ENCODE peak calls at places on chromosomes 16 and 17, in four cellular contexts. C, Q, E and M are unnamed samples.

GRCh38 chr17:63116228-63116627 is 150.2 kb downstream of the TANC2 start:
- DNase-seq in E (no peak), Q (no peak), C (no peak), M (no peak)

GRCh38 chr16:55248494-55248893 is 75.5 kb upstream of the IRX6 start:
- DNase-seq in C (no peak), Q (no peak), E (no peak), M (no peak)

GRCh38 chr17:55533611-55534010 is 22.4 kb upstream of the SMIM36 start:
- DNase-seq in C (peak), E (no peak), Q (no peak), M (no peak)

GRCh38 chr17:35766903-35767510 is 6.3 kb downstream of the C17orf50 start:
- DNase-seq in Q (peak), E (peak), C (peak), M (peak)

GRCh38 chr16:69703638-69704037 is 22.7 kb downstream of the NQO1 start:
- DNase-seq in Q (no peak), C (peak), E (no peak), M (peak)

GRCh38 chr16:75092777-75093176 is 23.8 kb downstream of the LDHD start:
- DNase-seq in Q (no peak), E (no peak), C (no peak), M (no peak)

GRCh38 chr17:29728490-29728889 is 105.8 kb upstream of the CORO6 start:
- DNase-seq in C (no peak), Q (no peak), E (no peak), M (no peak)

GRCh38 chr16:2230376-2230775 is 5.9 kb upstream of the DNASE1L2 start:
- DNase-seq in E (no peak), C (no peak), Q (no peak), M (no peak)

GRCh38 chr17:19388791-19389190 is 1.8 kb upstream of the MFAP4 start:
- DNase-seq in E (no peak), Q (no peak), C (no peak), M (no peak)

GRCh38 chr17:58694826-58695225 is 2.4 kb downstream of the RAD51C start:
- DNase-seq in C (no peak), Q (no peak), E (no peak), M (no peak)

GRCh38 chr16:84937196-84937935 is 74.0 kb downstream of the ZDHHC7 start:
- DNase-seq in C (no peak), E (no peak), Q (no peak), M (no peak)

GRCh38 chr16:88941933-88942909 is 34.8 kb downstream of the CBFA2T3 start:
- DNase-seq in C (peak), Q (peak), E (peak), M (peak)

GRCh38 chr17:77042688-77043330 is 98.0 kb upstream of the SEC14L1 start:
- DNase-seq in E (no peak), Q (no peak), C (no peak), M (no peak)

GRCh38 chr17:74725111-74725510 is 11.9 kb upstream of the RAB37 start:
- DNase-seq in C (no peak), E (no peak), Q (no peak), M (no peak)

GRCh38 chr16:87661561-87661960 is 59.3 kb downstream of the JPH3 start:
- DNase-seq in Q (peak), C (peak), E (no peak), M (peak)

GRCh38 chr16:89360760-89361435 is 129.5 kb downstream of the ANKRD11 start:
- DNase-seq in C (no peak), E (no peak), Q (no peak), M (no peak)

GRCh38 chr16:9934723-9935508 is 247.3 kb downstream of the GRIN2A start:
- DNase-seq in C (no peak), Q (no peak), E (no peak), M (no peak)

GRCh38 chr16:67930678-67931211 is 917 bp downstream of the CTRL start:
- DNase-seq in Q (no peak), C (no peak), E (no peak), M (no peak)

GRCh38 chr17:78351449-78352006 is 8.3 kb downstream of the SOCS3 start:
- DNase-seq in E (no peak), Q (no peak), C (peak), M (peak)

GRCh38 chr16:84942786-84943185 is 68.5 kb downstream of the ZDHHC7 start:
- DNase-seq in Q (no peak), E (no peak), C (peak), M (no peak)

GRCh38 chr16:87221633-87222032 is 95.6 kb downstream of the C16orf95 start:
- DNase-seq in Q (no peak), E (no peak), C (no peak), M (no peak)

GRCh38 chr17:41382396-41382795 is 290 bp upstream of the KRT34 start:
- DNase-seq in C (peak), Q (no peak), E (no peak), M (peak)

GRCh38 chr16:25481636-25482035 is 210.1 kb upstream of the HS3ST4 start:
- DNase-seq in Q (no peak), E (no peak), C (no peak), M (no peak)

GRCh38 chr16:85417156-85417860 is 195.8 kb upstream of the GSE1 start:
- DNase-seq in C (no peak), E (no peak), Q (peak), M (no peak)

GRCh38 chr17:68172461-68172954 is 75.3 kb upstream of the AMZ2 start:
- DNase-seq in E (peak), C (peak), Q (peak), M (no peak)

GRCh38 chr16:84093879-84094270 is 22.9 kb downstream of the MBTPS1 start:
- DNase-seq in Q (no peak), C (no peak), E (no peak), M (no peak)

GRCh38 chr17:66935717-66936116 is 28.8 kb upstream of the CACNG4 start:
- DNase-seq in C (no peak), E (no peak), Q (no peak), M (no peak)

GRCh38 chr17:33725675-33726271 is 432.7 kb upstream of the ASIC2 start:
- DNase-seq in E (peak), Q (peak), C (peak), M (peak)

GRCh38 chr17:78390241-78391050 is 12.0 kb downstream of the PGS1 start:
- DNase-seq in C (peak), E (peak), Q (peak), M (peak)